ENCODE peak calls at places on chromosome 19, in four cellular contexts. S, P, H and Q are unnamed samples.

GRCh38 chr19:35132254-35132653 is 2.6 kb downstream of the LGI4 start:
- DNase-seq in P (no peak), S (no peak), H (no peak), Q (no peak)

GRCh38 chr19:51742736-51743288 is 8.9 kb downstream of the FPR1 start:
- DNase-seq in H (no peak), S (no peak), P (no peak), Q (no peak)

GRCh38 chr19:39131255-39131755 is 5.7 kb downstream of the PAK4 start:
- DNase-seq in H (no peak), P (no peak), S (no peak), Q (no peak)

GRCh38 chr19:50266896-50267295 is 62.3 kb downstream of the KCNC3 start:
- DNase-seq in H (no peak), P (peak), S (no peak), Q (peak)

GRCh38 chr19:7533281-7533819 is 2.2 kb upstream of the PNPLA6 start:
- DNase-seq in S (peak), H (no peak), P (peak), Q (no peak)

GRCh38 chr19:6381030-6381750 is 5.5 kb upstream of the PSPN start:
- DNase-seq in S (no peak), P (no peak), H (no peak), Q (no peak)

GRCh38 chr19:47044946-47045866 is 3.2 kb downstream of the TMEM160 start:
- DNase-seq in P (no peak), S (no peak), H (no peak), Q (no peak)

GRCh38 chr19:30310806-30311121 is 61.4 kb upstream of the ZNF536 start:
- DNase-seq in H (no peak), S (no peak), P (no peak), Q (no peak)

GRCh38 chr19:51097166-51097736 is 11.0 kb downstream of the CTU1 start:
- DNase-seq in P (peak), S (peak), H (no peak), Q (peak)

GRCh38 chr19:11257827-11258380 is 4.4 kb downstream of the DOCK6 start:
- DNase-seq in H (no peak), S (no peak), P (no peak), Q (no peak)

GRCh38 chr19:35089554-35089953 is 26.1 kb upstream of the FXYD3 start:
- DNase-seq in P (no peak), S (no peak), H (no peak), Q (no peak)

GRCh38 chr19:4388171-4389063 is 11.9 kb downstream of the SH3GL1 start:
- DNase-seq in P (no peak), H (no peak), S (no peak), Q (peak)

GRCh38 chr19:12364391-12365093 is 941 bp downstream of the ZNF442 start:
- DNase-seq in S (no peak), H (no peak), P (peak), Q (no peak)

GRCh38 chr19:21704320-21704719 is 63.1 kb downstream of the ZNF100 start:
- DNase-seq in S (no peak), P (no peak), H (no peak), Q (no peak)

GRCh38 chr19:40411958-40412499 is 1.1 kb downstream of the PRX start:
- DNase-seq in H (no peak), P (no peak), S (no peak), Q (no peak)

GRCh38 chr19:51439021-51439465 is 19.2 kb downstream of the SIGLEC8 start:
- DNase-seq in H (no peak), S (no peak), P (no peak), Q (peak)

GRCh38 chr19:55486043-55486970 is 1.3 kb downstream of the NAT14 start:
- DNase-seq in P (no peak), S (no peak), H (no peak), Q (peak)

GRCh38 chr19:18464646-18465045 is 26.7 kb upstream of the ISYNA1 start:
- DNase-seq in H (no peak), P (peak), S (peak), Q (peak)

GRCh38 chr19:41323430-41324125 is 13.6 kb downstream of the CCDC97 start:
- DNase-seq in P (peak), S (peak), H (no peak), Q (no peak)

GRCh38 chr19:44685877-44686276 is 13.1 kb upstream of the CEACAM16 start:
- DNase-seq in S (no peak), H (no peak), P (no peak), Q (peak)

GRCh38 chr19:41597600-41598041 is 21.7 kb downstream of the CEACAM21 start:
- DNase-seq in S (peak), P (peak), H (peak), Q (peak)

GRCh38 chr19:15448778-15449619 is 757 bp downstream of the WIZ start:
- DNase-seq in P (no peak), H (no peak), S (no peak), Q (no peak)